ENCODE peak calls at places on chromosome 20, in eight cellular contexts. One of them, this sample, is unnamed.
A peak's percentile ranks its signal among the peaks of the same experiment; 100 is the strongest.

GRCh38 chr20:2759143-2759542 is 41.3 kb downstream of the CPXM1 start:
- DNase-seq in AG10803: no peak
- DNase-seq in hypothalamus: no peak
- DNase-seq in naive thymus-derived CD4-positive, alpha-beta T cell: no peak
- DNase-seq in ACHN: no peak
- DNase-seq in stimulated activated CD8-positive, alpha-beta memory T cell treated with anti-CD3 and anti-CD28 coated beads, Interleukin-15, amount 100 ng/mL, for 24 hours: no peak
- DNase-seq in uterus: no peak
- DNase-seq in effector memory CD4-positive, alpha-beta T cell: no peak
- DNase-seq in this sample: no peak

GRCh38 chr20:62824476-62825287 is 7.8 kb downstream of the COL9A3 start:
- DNase-seq in hypothalamus: no peak
- DNase-seq in stimulated activated CD8-positive, alpha-beta memory T cell treated with anti-CD3 and anti-CD28 coated beads, Interleukin-15, amount 100 ng/mL, for 24 hours: no peak
- DNase-seq in uterus: no peak
- DNase-seq in AG10803: no peak
- DNase-seq in ACHN: peak; percentile 44
- DNase-seq in naive thymus-derived CD4-positive, alpha-beta T cell: peak; percentile 59
- DNase-seq in effector memory CD4-positive, alpha-beta T cell: peak; percentile 46
- DNase-seq in this sample: peak; percentile 56

GRCh38 chr20:48194578-48194977 is 409.3 kb upstream of the SULF2 start:
- DNase-seq in ACHN: no peak
- DNase-seq in naive thymus-derived CD4-positive, alpha-beta T cell: no peak
- DNase-seq in hypothalamus: no peak
- DNase-seq in effector memory CD4-positive, alpha-beta T cell: no peak
- DNase-seq in AG10803: no peak
- DNase-seq in uterus: no peak
- DNase-seq in stimulated activated CD8-positive, alpha-beta memory T cell treated with anti-CD3 and anti-CD28 coated beads, Interleukin-15, amount 100 ng/mL, for 24 hours: no peak
- DNase-seq in this sample: no peak

GRCh38 chr20:63348828-63349515 is 12.2 kb downstream of the CHRNA4 start:
- DNase-seq in ACHN: no peak
- DNase-seq in naive thymus-derived CD4-positive, alpha-beta T cell: no peak
- DNase-seq in AG10803: no peak
- DNase-seq in uterus: no peak
- DNase-seq in stimulated activated CD8-positive, alpha-beta memory T cell treated with anti-CD3 and anti-CD28 coated beads, Interleukin-15, amount 100 ng/mL, for 24 hours: no peak
- DNase-seq in hypothalamus: no peak
- DNase-seq in effector memory CD4-positive, alpha-beta T cell: no peak
- DNase-seq in this sample: no peak

GRCh38 chr20:49431345-49431744 is 51.1 kb downstream of the KCNB1 start:
- DNase-seq in naive thymus-derived CD4-positive, alpha-beta T cell: no peak
- DNase-seq in hypothalamus: no peak
- DNase-seq in uterus: no peak
- DNase-seq in stimulated activated CD8-positive, alpha-beta memory T cell treated with anti-CD3 and anti-CD28 coated beads, Interleukin-15, amount 100 ng/mL, for 24 hours: no peak
- DNase-seq in ACHN: no peak
- DNase-seq in effector memory CD4-positive, alpha-beta T cell: no peak
- DNase-seq in AG10803: no peak
- DNase-seq in this sample: no peak

GRCh38 chr20:24149175-24149574 is 160.6 kb upstream of the GGTLC1 start:
- DNase-seq in naive thymus-derived CD4-positive, alpha-beta T cell: no peak
- DNase-seq in stimulated activated CD8-positive, alpha-beta memory T cell treated with anti-CD3 and anti-CD28 coated beads, Interleukin-15, amount 100 ng/mL, for 24 hours: no peak
- DNase-seq in uterus: no peak
- DNase-seq in hypothalamus: no peak
- DNase-seq in AG10803: no peak
- DNase-seq in effector memory CD4-positive, alpha-beta T cell: no peak
- DNase-seq in ACHN: no peak
- DNase-seq in this sample: no peak

GRCh38 chr20:47317127-47317895 is 39.2 kb downstream of the ZMYND8 start:
- DNase-seq in hypothalamus: no peak
- DNase-seq in AG10803: peak; percentile 98
- DNase-seq in effector memory CD4-positive, alpha-beta T cell: peak; percentile 14
- DNase-seq in uterus: peak; percentile 77
- DNase-seq in naive thymus-derived CD4-positive, alpha-beta T cell: peak; percentile 13
- DNase-seq in ACHN: peak; percentile 91
- DNase-seq in stimulated activated CD8-positive, alpha-beta memory T cell treated with anti-CD3 and anti-CD28 coated beads, Interleukin-15, amount 100 ng/mL, for 24 hours: peak; percentile 7
- DNase-seq in this sample: peak; percentile 93

GRCh38 chr20:47099093-47099492 is 204.4 kb downstream of the EYA2 start:
- DNase-seq in uterus: no peak
- DNase-seq in ACHN: no peak
- DNase-seq in hypothalamus: no peak
- DNase-seq in naive thymus-derived CD4-positive, alpha-beta T cell: no peak
- DNase-seq in effector memory CD4-positive, alpha-beta T cell: no peak
- DNase-seq in AG10803: no peak
- DNase-seq in stimulated activated CD8-positive, alpha-beta memory T cell treated with anti-CD3 and anti-CD28 coated beads, Interleukin-15, amount 100 ng/mL, for 24 hours: no peak
- DNase-seq in this sample: no peak

GRCh38 chr20:43949741-43950618 is 35.3 kb downstream of the TOX2 start:
- DNase-seq in ACHN: no peak
- DNase-seq in hypothalamus: no peak
- DNase-seq in uterus: no peak
- DNase-seq in stimulated activated CD8-positive, alpha-beta memory T cell treated with anti-CD3 and anti-CD28 coated beads, Interleukin-15, amount 100 ng/mL, for 24 hours: peak; percentile 38
- DNase-seq in naive thymus-derived CD4-positive, alpha-beta T cell: peak; percentile 74
- DNase-seq in AG10803: no peak
- DNase-seq in effector memory CD4-positive, alpha-beta T cell: peak; percentile 66
- DNase-seq in this sample: peak; percentile 78

GRCh38 chr20:11849270-11849920 is 68.3 kb upstream of the BTBD3 start:
- DNase-seq in effector memory CD4-positive, alpha-beta T cell: no peak
- DNase-seq in naive thymus-derived CD4-positive, alpha-beta T cell: no peak
- DNase-seq in AG10803: peak; percentile 6
- DNase-seq in stimulated activated CD8-positive, alpha-beta memory T cell treated with anti-CD3 and anti-CD28 coated beads, Interleukin-15, amount 100 ng/mL, for 24 hours: no peak
- DNase-seq in hypothalamus: no peak
- DNase-seq in uterus: no peak
- DNase-seq in ACHN: no peak
- DNase-seq in this sample: no peak

This sample was measured in Kasumi-1.